ENCODE peak calls at places on chromosome 13, in five cellular contexts. S is OCI-LY7, B is heart right ventricle, P is caudate nucleus, N is uterus. I is an unnamed sample.

GRCh38 chr13:21318891-21319532 is 140.1 kb downstream of the ZDHHC20 start:
- DNase-seq in S (no peak), B (no peak), P (no peak), N (no peak), I (no peak)

GRCh38 chr13:55234311-55234710 is 1906.4 kb upstream of the PRR20A start:
- DNase-seq in S (no peak), B (no peak), P (no peak), N (no peak), I (no peak)

GRCh38 chr13:58341318-58341717 is 709.8 kb downstream of the PCDH17 start:
- DNase-seq in S (no peak), B (no peak), P (no peak), N (no peak), I (no peak)

GRCh38 chr13:46905249-46905648 is 8.4 kb upstream of the HTR2A start:
- DNase-seq in S (peak), B (no peak), P (no peak), N (no peak), I (no peak)

GRCh38 chr13:32880636-32881035 is 135.6 kb upstream of the KL start:
- DNase-seq in S (no peak), B (no peak), P (no peak), N (no peak), I (no peak)

GRCh38 chr13:88979465-88980180 is 1308.5 kb downstream of the SLITRK5 start:
- DNase-seq in S (no peak), B (no peak), P (no peak), N (no peak), I (no peak)

GRCh38 chr13:72782717-72783116 is 784 bp downstream of the PIBF1 start:
- DNase-seq in S (peak), B (no peak), P (no peak), N (no peak), I (no peak)

GRCh38 chr13:70043685-70044084 is 63.9 kb upstream of the ATXN8OS start:
- DNase-seq in S (no peak), B (no peak), P (no peak), N (no peak), I (no peak)

GRCh38 chr13:87052731-87053130 is 618.4 kb upstream of the SLITRK5 start:
- DNase-seq in S (no peak), B (no peak), P (no peak), N (no peak), I (no peak)

GRCh38 chr13:40402931-40403412 is 263.5 kb downstream of the FOXO1 start:
- DNase-seq in S (no peak), B (no peak), P (no peak), N (peak), I (no peak)

GRCh38 chr13:49436890-49437289 is 7.0 kb downstream of the CAB39L start:
- DNase-seq in S (peak), B (peak), P (no peak), N (peak), I (no peak)

GRCh38 chr13:36981156-36981743 is 17.9 kb downstream of the ALG5 start:
- DNase-seq in S (peak), B (no peak), P (no peak), N (no peak), I (no peak)

GRCh38 chr13:114131581-114132418 is 623 bp downstream of the RASA3 start:
- DNase-seq in S (no peak), B (no peak), P (no peak), N (peak), I (no peak)

GRCh38 chr13:42696191-42696590 is 85.2 kb upstream of the FAM216B start:
- DNase-seq in S (no peak), B (no peak), P (no peak), N (no peak), I (no peak)

GRCh38 chr13:75505327-75505726 is 23.4 kb upstream of the TBC1D4 start:
- DNase-seq in S (no peak), B (no peak), P (no peak), N (no peak), I (no peak)

GRCh38 chr13:32751340-32751739 is 165.1 kb downstream of the PDS5B start:
- DNase-seq in S (no peak), B (no peak), P (no peak), N (no peak), I (no peak)

GRCh38 chr13:91774397-91774796 is 376.0 kb downstream of the GPC5 start:
- DNase-seq in S (no peak), B (no peak), P (no peak), N (no peak), I (no peak)

GRCh38 chr13:51584731-51585191 is 499 bp downstream of the WDFY2 start:
- DNase-seq in S (peak), B (peak), P (no peak), N (no peak), I (peak)

GRCh38 chr13:72986197-72986596 is 72.6 kb upstream of the KLF5 start:
- DNase-seq in S (no peak), B (no peak), P (no peak), N (no peak), I (no peak)

GRCh38 chr13:112918746-112919145 is 50.3 kb upstream of the MCF2L start:
- DNase-seq in S (no peak), B (no peak), P (no peak), N (no peak), I (no peak)

GRCh38 chr13:28761586-28761985 is 42.8 kb upstream of the SLC46A3 start:
- DNase-seq in S (no peak), B (no peak), P (no peak), N (no peak), I (no peak)

GRCh38 chr13:65725001-65725400 is 1505.1 kb downstream of the PCDH9 start:
- DNase-seq in S (no peak), B (no peak), P (no peak), N (no peak), I (no peak)

GRCh38 chr13:75440100-75440499 is 41.9 kb downstream of the TBC1D4 start:
- DNase-seq in S (no peak), B (no peak), P (no peak), N (no peak), I (no peak)

GRCh38 chr13:33213024-33213795 is 72.3 kb downstream of the STARD13 start:
- DNase-seq in S (no peak), B (no peak), P (no peak), N (no peak), I (no peak)

GRCh38 chr13:76307157-76307556 is 579.0 kb downstream of the KCTD12 start:
- DNase-seq in S (no peak), B (no peak), P (no peak), N (no peak), I (peak)

GRCh38 chr13:44300895-44301638 is 72.6 kb upstream of the SERP2 start:
- DNase-seq in S (no peak), B (no peak), P (no peak), N (peak), I (peak)

GRCh38 chr13:55517312-55517711 is 1623.4 kb upstream of the PRR20A start:
- DNase-seq in S (no peak), B (no peak), P (no peak), N (no peak), I (no peak)

GRCh38 chr13:64471916-64472315 is 2758.2 kb downstream of the PCDH9 start:
- DNase-seq in S (no peak), B (no peak), P (no peak), N (no peak), I (no peak)

GRCh38 chr13:95485045-95485517 is 67.4 kb upstream of the CLDN10 start:
- DNase-seq in S (no peak), B (no peak), P (no peak), N (no peak), I (no peak)
- H3K27ac ChIP-seq in S (no peak), B (no peak), P (no peak), N (no peak), I (no peak)

GRCh38 chr13:74021507-74021906 is 112.7 kb downstream of the KLF12 start:
- DNase-seq in S (no peak), B (no peak), P (no peak), N (no peak), I (no peak)

GRCh38 chr13:74025369-74025768 is 108.8 kb downstream of the KLF12 start:
- DNase-seq in S (no peak), B (no peak), P (no peak), N (no peak), I (no peak)

GRCh38 chr13:74024856-74025255 is 109.3 kb downstream of the KLF12 start:
- DNase-seq in S (no peak), B (no peak), P (no peak), N (no peak), I (no peak)

GRCh38 chr13:74026753-74027152 is 107.5 kb downstream of the KLF12 start:
- DNase-seq in S (peak), B (no peak), P (no peak), N (no peak), I (no peak)

GRCh38 chr13:74024314-74024713 is 109.9 kb downstream of the KLF12 start:
- DNase-seq in S (no peak), B (no peak), P (no peak), N (no peak), I (no peak)
- H3K27ac ChIP-seq in S (no peak), B (no peak), P (no peak), N (no peak), I (no peak)

GRCh38 chr13:94138831-94139230 is 340.7 kb downstream of the DCT start:
- DNase-seq in S (no peak), B (no peak), P (no peak), N (no peak), I (no peak)
- H3K27ac ChIP-seq in S (no peak), B (no peak), P (no peak), N (no peak), I (no peak)

GRCh38 chr13:109989155-109989554 is 202.8 kb upstream of the IRS2 start:
- DNase-seq in S (no peak), B (no peak), P (no peak), N (no peak), I (no peak)

GRCh38 chr13:109985871-109986270 is 199.5 kb upstream of the IRS2 start:
- DNase-seq in S (no peak), B (no peak), P (no peak), N (no peak), I (no peak)

GRCh38 chr13:109989686-109990085 is 203.3 kb upstream of the IRS2 start:
- DNase-seq in S (no peak), B (no peak), P (no peak), N (no peak), I (no peak)

GRCh38 chr13:109990296-109990695 is 203.9 kb upstream of the IRS2 start:
- DNase-seq in S (no peak), B (no peak), P (no peak), N (no peak), I (no peak)

GRCh38 chr13:109986851-109987250 is 200.5 kb upstream of the IRS2 start:
- DNase-seq in S (no peak), B (no peak), P (no peak), N (no peak), I (no peak)
- H3K27ac ChIP-seq in S (no peak), B (no peak), P (no peak), N (no peak), I (no peak)

GRCh38 chr13:59687028-59687427 is 476.7 kb downstream of the DIAPH3 start:
- DNase-seq in S (no peak), B (no peak), P (no peak), N (no peak), I (no peak)

GRCh38 chr13:59690857-59691500 is 472.7 kb downstream of the DIAPH3 start:
- DNase-seq in S (no peak), B (no peak), P (no peak), N (no peak), I (no peak)

GRCh38 chr13:59696229-59696628 is 467.5 kb downstream of the DIAPH3 start:
- DNase-seq in S (no peak), B (no peak), P (no peak), N (no peak), I (no peak)

GRCh38 chr13:59689057-59689456 is 474.7 kb downstream of the DIAPH3 start:
- DNase-seq in S (no peak), B (no peak), P (no peak), N (no peak), I (no peak)

GRCh38 chr13:59691501-59692066 is 472.1 kb downstream of the DIAPH3 start:
- DNase-seq in S (no peak), B (no peak), P (no peak), N (no peak), I (no peak)
- H3K27ac ChIP-seq in S (no peak), B (no peak), P (no peak), N (no peak), I (no peak)

GRCh38 chr13:35854286-35854685 is 276.9 kb downstream of the DCLK1 start:
- DNase-seq in S (no peak), B (no peak), P (no peak), N (no peak), I (no peak)

GRCh38 chr13:35850569-35850968 is 280.6 kb downstream of the DCLK1 start:
- DNase-seq in S (no peak), B (no peak), P (no peak), N (no peak), I (no peak)

GRCh38 chr13:35851238-35851814 is 279.9 kb downstream of the DCLK1 start:
- DNase-seq in S (no peak), B (no peak), P (no peak), N (no peak), I (no peak)

GRCh38 chr13:35848868-35849644 is 282.1 kb downstream of the DCLK1 start:
- DNase-seq in S (no peak), B (no peak), P (no peak), N (no peak), I (no peak)

GRCh38 chr13:35848316-35848715 is 282.9 kb downstream of the DCLK1 start:
- DNase-seq in S (no peak), B (no peak), P (no peak), N (no peak), I (no peak)
- H3K27ac ChIP-seq in S (no peak), B (no peak), P (peak), N (peak), I (no peak)

GRCh38 chr13:45409993-45410392 is 8.2 kb downstream of the SLC25A30 start:
- DNase-seq in S (no peak), B (no peak), P (no peak), N (no peak), I (no peak)
- H3K27ac ChIP-seq in S (no peak), B (peak), P (no peak), N (no peak), I (no peak)

GRCh38 chr13:30645629-30646028 is 27.9 kb downstream of the USPL1 start:
- DNase-seq in S (no peak), B (no peak), P (no peak), N (no peak), I (no peak)
- H3K27ac ChIP-seq in S (no peak), B (no peak), P (no peak), N (no peak), I (no peak)

GRCh38 chr13:110305949-110306339 is 1.0 kb downstream of the COL4A1 start:
- DNase-seq in S (no peak), B (no peak), P (no peak), N (no peak), I (no peak)
- H3K27ac ChIP-seq in S (no peak), B (peak), P (no peak), N (peak), I (peak)

DNA sequence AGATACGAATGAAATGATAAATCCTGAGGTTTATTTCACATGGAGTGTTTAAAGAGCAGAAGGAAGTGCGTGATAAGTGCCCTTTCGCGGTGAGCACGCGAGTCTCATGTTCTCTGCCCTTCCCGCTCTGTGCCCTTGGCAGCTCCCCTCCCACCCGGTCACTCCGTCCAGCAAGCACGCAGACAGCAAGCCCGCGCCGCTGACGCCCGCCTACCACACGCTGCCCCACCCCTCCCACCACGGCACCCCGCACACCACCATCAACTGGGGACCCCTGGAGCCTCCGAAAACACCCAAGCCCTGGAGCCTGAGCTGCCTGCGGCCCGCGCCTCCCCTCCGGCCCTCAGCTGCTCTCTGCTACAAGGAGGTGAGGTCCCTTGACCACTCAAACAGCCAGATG is 37.4 kb upstream of the TEX29 start:
- DNase-seq in S (no peak), B (no peak), P (no peak), N (no peak), I (peak)
- H3K27ac ChIP-seq in S (no peak), B (peak), P (peak), N (peak), I (peak)